ENCODE peak calls at places on chromosome 19, in seven cellular contexts. One of them, this sample, is unnamed.

GRCh38 chr19:8426283-8426682 is 13.2 kb downstream of the MARCHF2 start:
- DNase-seq in naive thymus-derived CD8-positive, alpha-beta T cell: no peak
- DNase-seq in EL: no peak
- DNase-seq in NK-92 treated with Interleukin-12 subunit alpha and Interleukin-12 subunit beta, amount 100 ng/mL, for 24 hours: no peak
- DNase-seq in T-cell: no peak
- DNase-seq in breast epithelium: no peak
- DNase-seq in stimulated activated CD4-positive, alpha-beta T cell treated with anti-CD3 and anti-CD28 coated beads, TNF-alpha, amount 100 ng/mL, for 24 hours: no peak
- DNase-seq in this sample: no peak

GRCh38 chr19:8251025-8251472 is 41.9 kb downstream of the CERS4 start:
- DNase-seq in breast epithelium: peak; percentile 81
- DNase-seq in NK-92 treated with Interleukin-12 subunit alpha and Interleukin-12 subunit beta, amount 100 ng/mL, for 24 hours: no peak
- DNase-seq in stimulated activated CD4-positive, alpha-beta T cell treated with anti-CD3 and anti-CD28 coated beads, TNF-alpha, amount 100 ng/mL, for 24 hours: no peak
- DNase-seq in EL: no peak
- DNase-seq in naive thymus-derived CD8-positive, alpha-beta T cell: no peak
- DNase-seq in T-cell: no peak
- DNase-seq in this sample: no peak

GRCh38 chr19:13881231-13881691 is 4.3 kb downstream of the NANOS3 start:
- DNase-seq in stimulated activated CD4-positive, alpha-beta T cell treated with anti-CD3 and anti-CD28 coated beads, TNF-alpha, amount 100 ng/mL, for 24 hours: no peak
- DNase-seq in EL: peak; percentile 35
- DNase-seq in naive thymus-derived CD8-positive, alpha-beta T cell: no peak
- DNase-seq in breast epithelium: no peak
- DNase-seq in NK-92 treated with Interleukin-12 subunit alpha and Interleukin-12 subunit beta, amount 100 ng/mL, for 24 hours: no peak
- DNase-seq in T-cell: no peak
- DNase-seq in this sample: no peak

GRCh38 chr19:16894080-16894479 is 5.3 kb downstream of the F2RL3 start:
- DNase-seq in stimulated activated CD4-positive, alpha-beta T cell treated with anti-CD3 and anti-CD28 coated beads, TNF-alpha, amount 100 ng/mL, for 24 hours: no peak
- DNase-seq in breast epithelium: no peak
- DNase-seq in EL: no peak
- DNase-seq in NK-92 treated with Interleukin-12 subunit alpha and Interleukin-12 subunit beta, amount 100 ng/mL, for 24 hours: no peak
- DNase-seq in T-cell: no peak
- DNase-seq in naive thymus-derived CD8-positive, alpha-beta T cell: no peak
- DNase-seq in this sample: no peak

GRCh38 chr19:24101459-24102122 is 14.6 kb downstream of the ZNF254 start:
- DNase-seq in T-cell: no peak
- DNase-seq in stimulated activated CD4-positive, alpha-beta T cell treated with anti-CD3 and anti-CD28 coated beads, TNF-alpha, amount 100 ng/mL, for 24 hours: no peak
- DNase-seq in breast epithelium: no peak
- DNase-seq in EL: no peak
- DNase-seq in naive thymus-derived CD8-positive, alpha-beta T cell: no peak
- DNase-seq in NK-92 treated with Interleukin-12 subunit alpha and Interleukin-12 subunit beta, amount 100 ng/mL, for 24 hours: no peak
- DNase-seq in this sample: no peak

GRCh38 chr19:14906711-14907110 is 20.8 kb upstream of the OR7A17 start:
- DNase-seq in T-cell: no peak
- DNase-seq in naive thymus-derived CD8-positive, alpha-beta T cell: no peak
- DNase-seq in breast epithelium: no peak
- DNase-seq in stimulated activated CD4-positive, alpha-beta T cell treated with anti-CD3 and anti-CD28 coated beads, TNF-alpha, amount 100 ng/mL, for 24 hours: no peak
- DNase-seq in NK-92 treated with Interleukin-12 subunit alpha and Interleukin-12 subunit beta, amount 100 ng/mL, for 24 hours: no peak
- DNase-seq in EL: no peak
- DNase-seq in this sample: no peak

GRCh38 chr19:1942934-1943555 is 2.1 kb downstream of the CSNK1G2 start:
- DNase-seq in NK-92 treated with Interleukin-12 subunit alpha and Interleukin-12 subunit beta, amount 100 ng/mL, for 24 hours: no peak
- DNase-seq in T-cell: no peak
- DNase-seq in EL: no peak
- DNase-seq in stimulated activated CD4-positive, alpha-beta T cell treated with anti-CD3 and anti-CD28 coated beads, TNF-alpha, amount 100 ng/mL, for 24 hours: no peak
- DNase-seq in breast epithelium: no peak
- DNase-seq in naive thymus-derived CD8-positive, alpha-beta T cell: no peak
- DNase-seq in this sample: no peak

GRCh38 chr19:49200238-49200862 is 42.8 kb downstream of the TRPM4 start:
- DNase-seq in EL: no peak
- DNase-seq in naive thymus-derived CD8-positive, alpha-beta T cell: no peak
- DNase-seq in NK-92 treated with Interleukin-12 subunit alpha and Interleukin-12 subunit beta, amount 100 ng/mL, for 24 hours: no peak
- DNase-seq in T-cell: no peak
- DNase-seq in breast epithelium: no peak
- DNase-seq in stimulated activated CD4-positive, alpha-beta T cell treated with anti-CD3 and anti-CD28 coated beads, TNF-alpha, amount 100 ng/mL, for 24 hours: no peak
- DNase-seq in this sample: peak; percentile 69

GRCh38 chr19:55452381-55453325 is 8.8 kb downstream of the ISOC2 start:
- DNase-seq in breast epithelium: peak; percentile 68
- DNase-seq in naive thymus-derived CD8-positive, alpha-beta T cell: peak; percentile 71
- DNase-seq in T-cell: no peak
- DNase-seq in NK-92 treated with Interleukin-12 subunit alpha and Interleukin-12 subunit beta, amount 100 ng/mL, for 24 hours: no peak
- DNase-seq in EL: peak; percentile 68
- DNase-seq in stimulated activated CD4-positive, alpha-beta T cell treated with anti-CD3 and anti-CD28 coated beads, TNF-alpha, amount 100 ng/mL, for 24 hours: no peak
- DNase-seq in this sample: peak; percentile 88

GRCh38 chr19:5625641-5626040 is 2.8 kb downstream of the SAFB start:
- DNase-seq in EL: no peak
- DNase-seq in T-cell: no peak
- DNase-seq in NK-92 treated with Interleukin-12 subunit alpha and Interleukin-12 subunit beta, amount 100 ng/mL, for 24 hours: no peak
- DNase-seq in stimulated activated CD4-positive, alpha-beta T cell treated with anti-CD3 and anti-CD28 coated beads, TNF-alpha, amount 100 ng/mL, for 24 hours: no peak
- DNase-seq in naive thymus-derived CD8-positive, alpha-beta T cell: no peak
- DNase-seq in breast epithelium: no peak
- DNase-seq in this sample: no peak

This sample was measured in HEK293T.